ENCODE peak calls at places on chromosomes 1 and 21, in six cellular contexts. Q is adrenal gland, Z is left lung, F is left ventricle myocardium inferior, S is sigmoid colon, E is tibial artery. X is an unnamed sample.

GRCh38 chr1:227845519-227845918 is 30.0 kb downstream of the PRSS38 start:
- DNase-seq in Q (no peak), E (no peak), S (no peak), F (no peak), Z (no peak), X (no peak)

GRCh38 chr1:56436912-56437403 is 142.4 kb downstream of the PLPP3 start:
- DNase-seq in S (no peak), E (no peak), Z (no peak), Q (no peak), F (no peak), X (no peak)

GRCh38 chr1:29975036-29975694 is 738.8 kb downstream of the PTPRU start:
- DNase-seq in E (no peak), Q (no peak), S (no peak), Z (no peak), F (no peak), X (no peak)

GRCh38 chr21:44742418-44743153 is 31.2 kb upstream of the TSPEAR start:
- DNase-seq in Z (no peak), S (no peak), E (no peak), F (no peak), Q (no peak), X (no peak)

GRCh38 chr21:36803051-36803709 is 104.3 kb downstream of the SIM2 start:
- DNase-seq in Q (peak; percentile 32), E (no peak), Z (no peak), F (no peak), S (no peak), X (no peak)

GRCh38 chr1:214801191-214801590 is 198.2 kb downstream of the CENPF start:
- DNase-seq in F (no peak), Q (no peak), S (no peak), Z (no peak), E (no peak), X (no peak)

GRCh38 chr1:62494137-62494536 is 57.3 kb downstream of the USP1 start:
- DNase-seq in Z (no peak), F (no peak), Q (no peak), E (no peak), S (no peak), X (no peak)

GRCh38 chr1:157025321-157025720 is 20.2 kb downstream of the ARHGEF11 start:
- DNase-seq in E (no peak), S (no peak), F (no peak), Z (no peak), Q (peak; percentile 60), X (no peak)

GRCh38 chr1:150925080-150925479 is 1.1 kb upstream of the SETDB1 start:
- DNase-seq in F (no peak), S (no peak), E (no peak), Q (no peak), Z (peak; percentile 65), X (no peak)

GRCh38 chr1:15524283-15525042 is 448 bp upstream of the CASP9 start:
- DNase-seq in Q (peak; percentile 99), F (peak; percentile 100), E (peak; percentile 100), S (peak; percentile 100), Z (peak; percentile 100), X (peak; percentile 100)
- H3K27ac ChIP-seq in Q (peak overlapping the region; percentile 75), F (peak overlapping the region; percentile 98), E (peak overlapping the region; percentile 87), S (peak overlapping the region; percentile 97), Z (peak overlapping the region; percentile 93), X (peak overlapping the region; percentile 94)

GRCh38 chr1:33624991-33625870 is 152.8 kb downstream of the ZSCAN20 start:
- DNase-seq in Q (no peak), E (no peak), S (no peak), Z (no peak), F (no peak), X (no peak)
- TF ChIP-seq CTCF in Q (no peak), E (no peak), S (no peak), Z (peak; percentile 21), F (no peak), X (peak; percentile 35)

GRCh38 chr1:234781241-234782056 is 171.5 kb upstream of the IRF2BP2 start:
- DNase-seq in E (no peak), Z (no peak), F (no peak), Q (no peak), S (peak; percentile 61), X (no peak)

GRCh38 chr1:234779160-234779538 is 169.2 kb upstream of the IRF2BP2 start:
- DNase-seq in E (no peak), Q (no peak), S (no peak), Z (no peak), F (no peak), X (no peak)

GRCh38 chr1:234782057-234782800 is 172.3 kb upstream of the IRF2BP2 start:
- DNase-seq in S (peak; percentile 36), Q (no peak), E (no peak), F (no peak), Z (no peak), X (no peak)

GRCh38 chr1:234780112-234780511 is 170.1 kb upstream of the IRF2BP2 start:
- DNase-seq in E (no peak), Z (no peak), F (no peak), S (no peak), Q (no peak), X (no peak)

GRCh38 chr1:234780531-234781162 is 170.7 kb upstream of the IRF2BP2 start:
- DNase-seq in F (no peak), S (no peak), E (no peak), Z (peak; percentile 85), Q (no peak), X (no peak)
- H3K27me3 ChIP-seq in F (peaks cover 53% of the 10 kb centered on the region), S (no peaks in the 10 kb centered on the region), E (no peaks in the 10 kb centered on the region), Z (peaks cover 25% of the 10 kb centered on the region), Q (peaks cover 24% of the 10 kb centered on the region), X (peaks cover 13% of the 10 kb centered on the region)

GRCh38 chr1:104467590-104467989 is 717.9 kb downstream of the AMY1C start:
- DNase-seq in F (no peak), S (no peak), Z (no peak), Q (no peak), E (no peak), X (no peak)

GRCh38 chr1:104466068-104466467 is 716.4 kb downstream of the AMY1C start:
- DNase-seq in E (no peak), Z (no peak), F (no peak), Q (no peak), S (no peak), X (no peak)

GRCh38 chr1:104463126-104463697 is 713.5 kb downstream of the AMY1C start:
- DNase-seq in S (no peak), Q (no peak), E (no peak), Z (no peak), F (no peak), X (no peak)

GRCh38 chr1:104468282-104468681 is 718.6 kb downstream of the AMY1C start:
- DNase-seq in Z (no peak), E (no peak), Q (no peak), F (no peak), S (peak; percentile 14), X (no peak)
- H3K27ac ChIP-seq in Z (no peak overlapping the region), E (no peak overlapping the region), Q (no peak overlapping the region), F (no peak overlapping the region), S (no peak overlapping the region), X (no peak overlapping the region)